ENCODE peak calls at places on chromosomes 11 and 22, in six cellular contexts. K is NCI-H526 treated with DMSO at 0.1 percent for 48 hours; I is stimulated activated naive B cell treated with anti-CD40 and anti-IgM and Interleukin-4, amounts not matched to agents 10 μg/mL and 1 μg/mL and 100 μg/mL, for 72 hours; U is RPMI7951; O is colonic mucosa; N is sigmoid colon. G is an unnamed sample.

GRCh38 chr11:104291646-104292045 is 127.7 kb upstream of the PDGFD start:
- DNase-seq in K (no peak), I (no peak), N (no peak), U (no peak), O (no peak), G (no peak)

GRCh38 chr11:65781962-65782815 is 1.4 kb upstream of the AP5B1 start:
- DNase-seq in I (no peak), U (no peak), N (peak), O (no peak), K (no peak), G (no peak)

GRCh38 chr11:120547871-120548681 is 36.5 kb downstream of the GRIK4 start:
- DNase-seq in U (peak), I (no peak), N (peak), K (peak), O (peak), G (no peak)

GRCh38 chr22:20418211-20418788 is 19.3 kb downstream of the SCARF2 start:
- DNase-seq in N (peak), K (peak), O (peak), I (peak), U (peak), G (peak)

GRCh38 chr11:117953029-117953671 is 23.9 kb upstream of the TMPRSS13 start:
- DNase-seq in I (no peak), O (no peak), U (no peak), K (no peak), N (no peak), G (no peak)

GRCh38 chr22:41695211-41695610 is 4.1 kb upstream of the MEI1 start:
- DNase-seq in O (no peak), U (no peak), I (no peak), K (no peak), N (no peak), G (no peak)

GRCh38 chr22:46090051-46090591 is 60.2 kb upstream of the PPARA start:
- DNase-seq in N (peak), K (no peak), I (no peak), O (no peak), U (no peak), G (no peak)

GRCh38 chr11:63527667-63528066 is 8.9 kb upstream of the PLAAT4 start:
- DNase-seq in O (no peak), U (no peak), I (no peak), K (no peak), N (no peak), G (no peak)

GRCh38 chr11:71266114-71266833 is 13.9 kb upstream of the SHANK2 start:
- DNase-seq in K (no peak), O (peak), I (no peak), U (no peak), N (peak), G (no peak)

GRCh38 chr11:88284306-88285057 is 53.1 kb downstream of the CTSC start:
- DNase-seq in K (no peak), U (no peak), I (no peak), O (no peak), N (no peak), G (no peak)

GRCh38 chr11:107501713-107502112 is 44.1 kb upstream of the CWF19L2 start:
- DNase-seq in I (no peak), K (no peak), O (no peak), N (no peak), U (no peak), G (no peak)

GRCh38 chr11:9581556-9582161 is 8.2 kb downstream of the WEE1 start:
- DNase-seq in O (no peak), K (no peak), U (no peak), I (no peak), N (no peak), G (no peak)

GRCh38 chr11:68282141-68282860 is 10.5 kb upstream of the C11orf24 start:
- DNase-seq in O (no peak), K (no peak), I (peak), U (no peak), N (no peak), G (no peak)

GRCh38 chr11:35246725-35247124 is 107.8 kb downstream of the CD44 start:
- DNase-seq in O (no peak), K (no peak), U (no peak), I (no peak), N (peak), G (no peak)